ENCODE peak calls at places on chromosomes 4 and X, in six cellular contexts. One of them, this sample, is unnamed.

GRCh38 chrX:136646602-136647239 is 1.2 kb upstream of the CD40LG start:
- DNase-seq in DMS 273 treated with DMSO at 0.1 percent for 48 hours: no peak
- DNase-seq in NCI-H1105: no peak
- DNase-seq in activated T-helper 1 cell treated with anti-CD3 and anti-CD28 coated beads, Interleukin-12 subunit alpha, Interleukin-12 subunit beta, Interleukin-2, Interleukin-4 antibody, amounts not matched to agents 30 ng/mL and 10 ng/mL and 1 ng/mL, durations not matched to agents 14 hours and 24 hours and 36 hours: no peak
- DNase-seq in GM13976: no peak
- DNase-seq in activated CD4-positive, alpha-beta T cell treated with anti-CD3 and anti-CD28 coated beads for 48 hours: peak; percentile 75
- DNase-seq in this sample: no peak

GRCh38 chr4:183443609-183444148 is 757 bp upstream of the CDKN2AIP start:
- DNase-seq in DMS 273 treated with DMSO at 0.1 percent for 48 hours: peak; percentile 34
- DNase-seq in NCI-H1105: no peak
- DNase-seq in activated T-helper 1 cell treated with anti-CD3 and anti-CD28 coated beads, Interleukin-12 subunit alpha, Interleukin-12 subunit beta, Interleukin-2, Interleukin-4 antibody, amounts not matched to agents 30 ng/mL and 10 ng/mL and 1 ng/mL, durations not matched to agents 14 hours and 24 hours and 36 hours: no peak
- DNase-seq in GM13976: no peak
- DNase-seq in activated CD4-positive, alpha-beta T cell treated with anti-CD3 and anti-CD28 coated beads for 48 hours: peak; percentile 59
- DNase-seq in this sample: peak; percentile 10

GRCh38 chr4:147927377-147928137 is 195.7 kb downstream of the ARHGAP10 start:
- DNase-seq in DMS 273 treated with DMSO at 0.1 percent for 48 hours: peak; percentile 38
- DNase-seq in NCI-H1105: no peak
- DNase-seq in activated T-helper 1 cell treated with anti-CD3 and anti-CD28 coated beads, Interleukin-12 subunit alpha, Interleukin-12 subunit beta, Interleukin-2, Interleukin-4 antibody, amounts not matched to agents 30 ng/mL and 10 ng/mL and 1 ng/mL, durations not matched to agents 14 hours and 24 hours and 36 hours: no peak
- DNase-seq in GM13976: no peak
- DNase-seq in activated CD4-positive, alpha-beta T cell treated with anti-CD3 and anti-CD28 coated beads for 48 hours: no peak
- DNase-seq in this sample: peak; percentile 9

GRCh38 chr4:60485279-60485678 is 714.8 kb upstream of the ADGRL3 start:
- DNase-seq in DMS 273 treated with DMSO at 0.1 percent for 48 hours: no peak
- DNase-seq in NCI-H1105: no peak
- DNase-seq in activated T-helper 1 cell treated with anti-CD3 and anti-CD28 coated beads, Interleukin-12 subunit alpha, Interleukin-12 subunit beta, Interleukin-2, Interleukin-4 antibody, amounts not matched to agents 30 ng/mL and 10 ng/mL and 1 ng/mL, durations not matched to agents 14 hours and 24 hours and 36 hours: no peak
- DNase-seq in GM13976: no peak
- DNase-seq in activated CD4-positive, alpha-beta T cell treated with anti-CD3 and anti-CD28 coated beads for 48 hours: no peak
- DNase-seq in this sample: no peak

GRCh38 chr4:176189891-176190795 is 5.2 kb downstream of the SPATA4 start:
- DNase-seq in DMS 273 treated with DMSO at 0.1 percent for 48 hours: no peak
- DNase-seq in NCI-H1105: no peak
- DNase-seq in activated T-helper 1 cell treated with anti-CD3 and anti-CD28 coated beads, Interleukin-12 subunit alpha, Interleukin-12 subunit beta, Interleukin-2, Interleukin-4 antibody, amounts not matched to agents 30 ng/mL and 10 ng/mL and 1 ng/mL, durations not matched to agents 14 hours and 24 hours and 36 hours: no peak
- DNase-seq in GM13976: no peak
- DNase-seq in activated CD4-positive, alpha-beta T cell treated with anti-CD3 and anti-CD28 coated beads for 48 hours: no peak
- DNase-seq in this sample: no peak

GRCh38 chrX:39897741-39898097 is 200.0 kb downstream of the BCOR start:
- DNase-seq in DMS 273 treated with DMSO at 0.1 percent for 48 hours: no peak
- DNase-seq in NCI-H1105: no peak
- DNase-seq in activated T-helper 1 cell treated with anti-CD3 and anti-CD28 coated beads, Interleukin-12 subunit alpha, Interleukin-12 subunit beta, Interleukin-2, Interleukin-4 antibody, amounts not matched to agents 30 ng/mL and 10 ng/mL and 1 ng/mL, durations not matched to agents 14 hours and 24 hours and 36 hours: no peak
- DNase-seq in GM13976: no peak
- DNase-seq in activated CD4-positive, alpha-beta T cell treated with anti-CD3 and anti-CD28 coated beads for 48 hours: no peak
- DNase-seq in this sample: no peak

GRCh38 chr4:138567696-138568095 is 325.5 kb upstream of the SLC7A11 start:
- DNase-seq in DMS 273 treated with DMSO at 0.1 percent for 48 hours: no peak
- DNase-seq in NCI-H1105: no peak
- DNase-seq in activated T-helper 1 cell treated with anti-CD3 and anti-CD28 coated beads, Interleukin-12 subunit alpha, Interleukin-12 subunit beta, Interleukin-2, Interleukin-4 antibody, amounts not matched to agents 30 ng/mL and 10 ng/mL and 1 ng/mL, durations not matched to agents 14 hours and 24 hours and 36 hours: no peak
- DNase-seq in GM13976: no peak
- DNase-seq in activated CD4-positive, alpha-beta T cell treated with anti-CD3 and anti-CD28 coated beads for 48 hours: no peak
- DNase-seq in this sample: no peak

GRCh38 chr4:54228064-54228527 is 997 bp upstream of the PDGFRA start:
- DNase-seq in DMS 273 treated with DMSO at 0.1 percent for 48 hours: no peak
- DNase-seq in NCI-H1105: no peak
- DNase-seq in activated T-helper 1 cell treated with anti-CD3 and anti-CD28 coated beads, Interleukin-12 subunit alpha, Interleukin-12 subunit beta, Interleukin-2, Interleukin-4 antibody, amounts not matched to agents 30 ng/mL and 10 ng/mL and 1 ng/mL, durations not matched to agents 14 hours and 24 hours and 36 hours: no peak
- DNase-seq in GM13976: peak; percentile 81
- DNase-seq in activated CD4-positive, alpha-beta T cell treated with anti-CD3 and anti-CD28 coated beads for 48 hours: peak; percentile 73
- DNase-seq in this sample: no peak

GRCh38 chrX:38669425-38669824 is 108.1 kb downstream of the TSPAN7 start:
- DNase-seq in DMS 273 treated with DMSO at 0.1 percent for 48 hours: no peak
- DNase-seq in NCI-H1105: no peak
- DNase-seq in activated T-helper 1 cell treated with anti-CD3 and anti-CD28 coated beads, Interleukin-12 subunit alpha, Interleukin-12 subunit beta, Interleukin-2, Interleukin-4 antibody, amounts not matched to agents 30 ng/mL and 10 ng/mL and 1 ng/mL, durations not matched to agents 14 hours and 24 hours and 36 hours: no peak
- DNase-seq in GM13976: no peak
- DNase-seq in activated CD4-positive, alpha-beta T cell treated with anti-CD3 and anti-CD28 coated beads for 48 hours: no peak
- DNase-seq in this sample: no peak

GRCh38 chrX:71911023-71911730 is 532 bp downstream of the NHSL2 start:
- DNase-seq in DMS 273 treated with DMSO at 0.1 percent for 48 hours: no peak
- DNase-seq in NCI-H1105: no peak
- DNase-seq in activated T-helper 1 cell treated with anti-CD3 and anti-CD28 coated beads, Interleukin-12 subunit alpha, Interleukin-12 subunit beta, Interleukin-2, Interleukin-4 antibody, amounts not matched to agents 30 ng/mL and 10 ng/mL and 1 ng/mL, durations not matched to agents 14 hours and 24 hours and 36 hours: no peak
- DNase-seq in GM13976: peak; percentile 24
- DNase-seq in activated CD4-positive, alpha-beta T cell treated with anti-CD3 and anti-CD28 coated beads for 48 hours: peak; percentile 38
- DNase-seq in this sample: no peak

GRCh38 chrX:134396174-134396573 is 63.8 kb upstream of the HPRT1 start:
- DNase-seq in DMS 273 treated with DMSO at 0.1 percent for 48 hours: peak; percentile 34
- DNase-seq in NCI-H1105: no peak
- DNase-seq in activated T-helper 1 cell treated with anti-CD3 and anti-CD28 coated beads, Interleukin-12 subunit alpha, Interleukin-12 subunit beta, Interleukin-2, Interleukin-4 antibody, amounts not matched to agents 30 ng/mL and 10 ng/mL and 1 ng/mL, durations not matched to agents 14 hours and 24 hours and 36 hours: no peak
- DNase-seq in GM13976: peak; percentile 16
- DNase-seq in activated CD4-positive, alpha-beta T cell treated with anti-CD3 and anti-CD28 coated beads for 48 hours: no peak
- DNase-seq in this sample: no peak

GRCh38 chr4:80045831-80046230 is 27.2 kb downstream of the ANTXR2 start:
- DNase-seq in DMS 273 treated with DMSO at 0.1 percent for 48 hours: no peak
- DNase-seq in NCI-H1105: no peak
- DNase-seq in activated T-helper 1 cell treated with anti-CD3 and anti-CD28 coated beads, Interleukin-12 subunit alpha, Interleukin-12 subunit beta, Interleukin-2, Interleukin-4 antibody, amounts not matched to agents 30 ng/mL and 10 ng/mL and 1 ng/mL, durations not matched to agents 14 hours and 24 hours and 36 hours: no peak
- DNase-seq in GM13976: no peak
- DNase-seq in activated CD4-positive, alpha-beta T cell treated with anti-CD3 and anti-CD28 coated beads for 48 hours: no peak
- DNase-seq in this sample: no peak

GRCh38 chrX:134026732-134027311 is 41.4 kb upstream of the GPC3 start:
- DNase-seq in DMS 273 treated with DMSO at 0.1 percent for 48 hours: no peak
- DNase-seq in NCI-H1105: no peak
- DNase-seq in activated T-helper 1 cell treated with anti-CD3 and anti-CD28 coated beads, Interleukin-12 subunit alpha, Interleukin-12 subunit beta, Interleukin-2, Interleukin-4 antibody, amounts not matched to agents 30 ng/mL and 10 ng/mL and 1 ng/mL, durations not matched to agents 14 hours and 24 hours and 36 hours: peak; percentile 1
- DNase-seq in GM13976: peak; percentile 9
- DNase-seq in activated CD4-positive, alpha-beta T cell treated with anti-CD3 and anti-CD28 coated beads for 48 hours: peak; percentile 52
- DNase-seq in this sample: no peak

GRCh38 chr4:110962616-110963015 is 339.7 kb upstream of the PITX2 start:
- DNase-seq in DMS 273 treated with DMSO at 0.1 percent for 48 hours: no peak
- DNase-seq in NCI-H1105: no peak
- DNase-seq in activated T-helper 1 cell treated with anti-CD3 and anti-CD28 coated beads, Interleukin-12 subunit alpha, Interleukin-12 subunit beta, Interleukin-2, Interleukin-4 antibody, amounts not matched to agents 30 ng/mL and 10 ng/mL and 1 ng/mL, durations not matched to agents 14 hours and 24 hours and 36 hours: no peak
- DNase-seq in GM13976: no peak
- DNase-seq in activated CD4-positive, alpha-beta T cell treated with anti-CD3 and anti-CD28 coated beads for 48 hours: no peak
- DNase-seq in this sample: no peak

GRCh38 chr4:52069566-52069965 is 18.5 kb downstream of the SPATA18 start:
- DNase-seq in DMS 273 treated with DMSO at 0.1 percent for 48 hours: no peak
- DNase-seq in NCI-H1105: no peak
- DNase-seq in activated T-helper 1 cell treated with anti-CD3 and anti-CD28 coated beads, Interleukin-12 subunit alpha, Interleukin-12 subunit beta, Interleukin-2, Interleukin-4 antibody, amounts not matched to agents 30 ng/mL and 10 ng/mL and 1 ng/mL, durations not matched to agents 14 hours and 24 hours and 36 hours: no peak
- DNase-seq in GM13976: no peak
- DNase-seq in activated CD4-positive, alpha-beta T cell treated with anti-CD3 and anti-CD28 coated beads for 48 hours: no peak
- DNase-seq in this sample: no peak

GRCh38 chrX:140360284-140360683 is 144.6 kb downstream of the SOX3 start:
- DNase-seq in DMS 273 treated with DMSO at 0.1 percent for 48 hours: no peak
- DNase-seq in NCI-H1105: peak; percentile 34
- DNase-seq in activated T-helper 1 cell treated with anti-CD3 and anti-CD28 coated beads, Interleukin-12 subunit alpha, Interleukin-12 subunit beta, Interleukin-2, Interleukin-4 antibody, amounts not matched to agents 30 ng/mL and 10 ng/mL and 1 ng/mL, durations not matched to agents 14 hours and 24 hours and 36 hours: no peak
- DNase-seq in GM13976: no peak
- DNase-seq in activated CD4-positive, alpha-beta T cell treated with anti-CD3 and anti-CD28 coated beads for 48 hours: no peak
- DNase-seq in this sample: no peak

GRCh38 chr4:186725422-186726149 is 1.9 kb upstream of the FAT1 start:
- DNase-seq in DMS 273 treated with DMSO at 0.1 percent for 48 hours: peak; percentile 22
- DNase-seq in NCI-H1105: peak; percentile 25
- DNase-seq in activated T-helper 1 cell treated with anti-CD3 and anti-CD28 coated beads, Interleukin-12 subunit alpha, Interleukin-12 subunit beta, Interleukin-2, Interleukin-4 antibody, amounts not matched to agents 30 ng/mL and 10 ng/mL and 1 ng/mL, durations not matched to agents 14 hours and 24 hours and 36 hours: no peak
- DNase-seq in GM13976: no peak
- DNase-seq in activated CD4-positive, alpha-beta T cell treated with anti-CD3 and anti-CD28 coated beads for 48 hours: peak; percentile 43
- DNase-seq in this sample: no peak